ENCODE peak calls at places on chromosomes 5 and 9, in six cellular contexts. W, M, V, T, E and G are unnamed samples.

GRCh38 chr5:152532714-152533113 is 127.6 kb upstream of the NMUR2 start:
- DNase-seq in W (peak; percentile 65), M (peak; percentile 62), V (no peak), T (no peak), E (no peak), G (no peak)

GRCh38 chr9:100087218-100087617 is 11.6 kb downstream of the ERP44 start:
- DNase-seq in W (peak; percentile 64), M (peak; percentile 11), V (no peak), T (no peak), E (no peak), G (no peak)

GRCh38 chr9:16618524-16618923 is 251.9 kb downstream of the BNC2 start:
- DNase-seq in W (no peak), M (no peak), V (no peak), T (no peak), E (no peak), G (no peak)

GRCh38 chr5:73701566-73701965 is 75.6 kb downstream of the ARHGEF28 start:
- DNase-seq in W (peak; percentile 95), M (no peak), V (no peak), T (no peak), E (no peak), G (no peak)

GRCh38 chr5:33153891-33154290 is 286.9 kb upstream of the TARS1 start:
- DNase-seq in W (peak; percentile 48), M (no peak), V (no peak), T (no peak), E (no peak), G (no peak)

GRCh38 chr9:89178162-89179120 is at the start of gene SHC3:
- DNase-seq in W (no peak), M (peak; percentile 15), V (no peak), T (no peak), E (peak; percentile 30), G (peak; percentile 82)

GRCh38 chr5:74239268-74239667 is 401.3 kb downstream of the ENC1 start:
- DNase-seq in W (no peak), M (no peak), V (peak; percentile 26), T (no peak), E (no peak), G (no peak)

GRCh38 chr5:65121880-65122436 is 353.2 kb downstream of the CWC27 start:
- DNase-seq in W (peak; percentile 45), M (peak; percentile 79), V (no peak), T (no peak), E (no peak), G (peak; percentile 64)

GRCh38 chr9:121662359-121662758 is 10.9 kb downstream of the DAB2IP start:
- DNase-seq in W (no peak), M (no peak), V (no peak), T (no peak), E (no peak), G (no peak)

GRCh38 chr5:150642567-150642927 is 2.1 kb downstream of the SYNPO start:
- DNase-seq in W (peak; percentile 87), M (peak; percentile 90), V (peak; percentile 89), T (peak; percentile 85), E (peak; percentile 86), G (no peak)

GRCh38 chr9:136494531-136495215 is 11.8 kb upstream of the SEC16A start:
- DNase-seq in W (no peak), M (no peak), V (no peak), T (no peak), E (no peak), G (no peak)

GRCh38 chr5:174380311-174380710 is 334.8 kb downstream of the NSG2 start:
- DNase-seq in W (no peak), M (no peak), V (no peak), T (no peak), E (no peak), G (no peak)

GRCh38 chr9:35110327-35110758 is 5.3 kb downstream of the ATOSB start:
- DNase-seq in W (peak; percentile 61), M (peak; percentile 56), V (peak; percentile 73), T (no peak), E (peak; percentile 71), G (no peak)

GRCh38 chr9:3447813-3448212 is 78.0 kb downstream of the RFX3 start:
- DNase-seq in W (no peak), M (no peak), V (no peak), T (no peak), E (no peak), G (no peak)

GRCh38 chr5:178330791-178331404 is 98.3 kb upstream of the PHYKPL start:
- DNase-seq in W (peak; percentile 23), M (no peak), V (peak; percentile 17), T (no peak), E (peak; percentile 5), G (no peak)

GRCh38 chr9:31587176-31587575 is 797.3 kb upstream of the ACO1 start:
- DNase-seq in W (peak; percentile 54), M (no peak), V (no peak), T (no peak), E (no peak), G (no peak)

GRCh38 chr5:179788193-179788854 is 5.5 kb upstream of the LTC4S start:
- DNase-seq in W (no peak), M (no peak), V (no peak), T (no peak), E (no peak), G (no peak)

GRCh38 chr5:56527174-56527573 is 288.2 kb upstream of the MAP3K1 start:
- DNase-seq in W (peak; percentile 90), M (no peak), V (no peak), T (no peak), E (no peak), G (no peak)

GRCh38 chr5:75324791-75325190 is 12.2 kb upstream of the HMGCR start:
- DNase-seq in W (no peak), M (no peak), V (no peak), T (no peak), E (no peak), G (no peak)

GRCh38 chr9:133002147-133003070 is 23.9 kb downstream of the GFI1B start:
- DNase-seq in W (peak; percentile 87), M (no peak), V (no peak), T (no peak), E (no peak), G (no peak)

GRCh38 chr9:31824860-31825259 is 559.6 kb upstream of the ACO1 start:
- DNase-seq in W (no peak), M (no peak), V (no peak), T (no peak), E (no peak), G (no peak)

GRCh38 chr9:92191801-92192200 is 76.6 kb upstream of the SPTLC1 start:
- DNase-seq in W (peak; percentile 48), M (peak; percentile 78), V (no peak), T (no peak), E (no peak), G (peak; percentile 91)

GRCh38 chr9:27629425-27629824 is 56.1 kb upstream of the C9orf72 start:
- DNase-seq in W (no peak), M (no peak), V (no peak), T (no peak), E (no peak), G (no peak)

GRCh38 chr9:86500667-86501435 is 146.6 kb upstream of the TUT7 start:
- DNase-seq in W (peak; percentile 83), M (peak; percentile 97), V (peak; percentile 17), T (no peak), E (no peak), G (no peak)

GRCh38 chr5:168308976-168309598 is 17.6 kb downstream of the WWC1 start:
- DNase-seq in W (no peak), M (no peak), V (no peak), T (no peak), E (no peak), G (no peak)

GRCh38 chr9:135038826-135039225 is 48.6 kb upstream of the OLFM1 start:
- DNase-seq in W (no peak), M (no peak), V (no peak), T (no peak), E (no peak), G (no peak)

GRCh38 chr9:98018347-98018746 is 35.2 kb downstream of the ANP32B start:
- DNase-seq in W (no peak), M (no peak), V (no peak), T (no peak), E (no peak), G (no peak)

DNA sequence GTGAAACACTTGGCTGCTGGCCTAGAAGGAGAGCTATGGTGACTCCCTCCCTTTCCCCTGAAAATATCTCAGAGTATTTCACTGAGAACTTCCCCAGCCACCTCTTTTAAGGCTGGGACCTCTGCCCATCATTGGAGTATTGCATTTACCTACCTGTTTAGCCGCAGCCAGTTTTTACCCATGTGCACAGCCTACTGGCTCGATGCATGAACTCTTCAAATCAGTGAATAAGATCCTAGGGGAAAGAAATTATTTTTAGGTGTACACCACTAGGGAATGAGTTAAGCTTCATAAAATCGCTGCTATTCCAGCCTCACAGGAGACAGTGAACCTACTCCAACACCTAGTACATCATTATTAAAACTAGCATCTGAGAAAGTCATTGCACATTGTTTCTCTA is 16.8 kb upstream of the FAM174A start:
- DNase-seq in W (no peak), M (no peak), V (no peak), T (no peak), E (no peak), G (no peak)
- TF ChIP-seq CTCF in W (no peak), M (no peak), V (no peak), T (no peak), E (no peak), G (no peak)

GRCh38 chr5:4410151-4410550 is 730.0 kb upstream of the ADAMTS16 start:
- DNase-seq in W (no peak), M (no peak), V (no peak), T (no peak), E (no peak), G (no peak)
- TF ChIP-seq CTCF in W (no peak), M (no peak), V (no peak), T (no peak), E (no peak), G (no peak)

DNA sequence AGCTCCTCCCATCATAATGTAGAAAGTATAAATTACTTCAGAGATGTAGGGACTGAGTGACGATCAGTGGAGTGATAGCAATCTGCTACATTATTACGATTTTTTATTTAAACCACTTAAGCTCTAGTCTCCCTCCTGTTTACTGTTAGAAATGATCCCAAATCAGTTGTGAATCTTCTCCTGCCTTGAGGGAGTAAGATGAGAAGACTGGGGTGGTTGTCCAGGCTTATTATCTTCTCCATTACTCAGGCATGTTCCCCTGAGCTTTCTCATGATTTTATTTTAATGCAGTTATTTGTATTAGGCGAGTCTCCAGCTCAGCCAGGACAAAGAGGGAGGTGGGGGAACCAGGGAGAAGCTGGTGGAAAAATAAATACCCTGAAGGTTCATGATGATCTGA is 48.2 kb upstream of the CTNNA1 start:
- DNase-seq in W (no peak), M (no peak), V (no peak), T (no peak), E (no peak), G (no peak)
- TF ChIP-seq CTCF in W (no peak), M (no peak), V (no peak), T (no peak), E (no peak), G (no peak)

GRCh38 chr9:87618931-87619330 is 107.0 kb upstream of the CTSL start:
- DNase-seq in W (no peak), M (no peak), V (no peak), T (no peak), E (no peak), G (no peak)

GRCh38 chr9:87615547-87616148 is 110.3 kb upstream of the CTSL start:
- DNase-seq in W (peak; percentile 66), M (no peak), V (no peak), T (no peak), E (no peak), G (no peak)

GRCh38 chr9:87622936-87623335 is 103.0 kb upstream of the CTSL start:
- DNase-seq in W (no peak), M (no peak), V (no peak), T (no peak), E (no peak), G (no peak)

GRCh38 chr9:87622098-87622497 is 103.8 kb upstream of the CTSL start:
- DNase-seq in W (no peak), M (no peak), V (no peak), T (no peak), E (no peak), G (no peak)

GRCh38 chr9:87620727-87621322 is 105.1 kb upstream of the CTSL start:
- DNase-seq in W (no peak), M (no peak), V (no peak), T (no peak), E (no peak), G (no peak)
- TF ChIP-seq CTCF in W (no peak), M (no peak), V (no peak), T (no peak), E (no peak), G (no peak)